ENCODE peak calls at places on chromosomes 11 and 22, in ten cellular contexts. F is right atrium auricular region, G is transverse colon, V is pancreas, S is AG04449, O is AG10803, J is upper lobe of right lung, W is psoas muscle, C is neural progenitor cell, Z is fibroblast of the aortic adventitia. D is an unnamed sample.

GRCh38 chr11:75894036-75894585 is 79.1 kb downstream of the UVRAG start:
- DNase-seq in O (no peak), V (no peak), Z (no peak), J (no peak), G (no peak), W (no peak), F (no peak), S (no peak), C (no peak), D (no peak)

GRCh38 chr11:72758304-72758689 is 6.1 kb upstream of the ARAP1 start:
- DNase-seq in F (no peak), S (no peak), Z (no peak), J (no peak), O (no peak), W (no peak), V (no peak), C (no peak), G (no peak), D (no peak)

GRCh38 chr11:36711104-36711825 is 113.2 kb upstream of the RAG2 start:
- DNase-seq in G (no peak), S (no peak), J (no peak), F (no peak), Z (no peak), O (no peak), C (no peak), V (no peak), W (no peak), D (no peak)

GRCh38 chr11:57936050-57936418 is 87.6 kb upstream of the OR9Q1 start:
- DNase-seq in Z (no peak), W (no peak), S (no peak), O (no peak), C (no peak), J (no peak), V (no peak), F (no peak), G (no peak), D (no peak)

GRCh38 chr11:47400813-47401279 is 7.5 kb upstream of the SLC39A13 start:
- DNase-seq in S (no peak), Z (no peak), O (no peak), J (no peak), W (peak), C (peak), V (peak), F (no peak), G (no peak), D (no peak)

GRCh38 chr11:123231263-123231662 is 36.2 kb upstream of the CLMP start:
- DNase-seq in S (peak), V (no peak), G (no peak), F (no peak), O (peak), C (no peak), J (no peak), Z (peak), W (no peak), D (no peak)

GRCh38 chr11:32172771-32173170 is 81.9 kb downstream of the RCN1 start:
- DNase-seq in F (no peak), Z (peak), C (peak), S (no peak), G (no peak), O (peak), J (no peak), V (no peak), W (no peak), D (no peak)

GRCh38 chr11:20154381-20154780 is 5.9 kb downstream of the DBX1 start:
- DNase-seq in W (no peak), Z (peak), O (peak), F (no peak), J (no peak), C (no peak), S (peak), V (no peak), G (no peak), D (no peak)

GRCh38 chr11:15707971-15708370 is 593.2 kb downstream of the INSC start:
- DNase-seq in S (no peak), O (no peak), V (peak), C (peak), F (no peak), J (no peak), Z (peak), G (peak), W (no peak), D (no peak)

GRCh38 chr22:35435201-35435712 is 35.3 kb downstream of the MCM5 start:
- DNase-seq in G (no peak), Z (no peak), C (no peak), O (no peak), J (no peak), S (no peak), F (no peak), W (no peak), V (no peak), D (no peak)

GRCh38 chr22:35436421-35436820 is 36.5 kb downstream of the MCM5 start:
- DNase-seq in F (no peak), W (no peak), Z (no peak), J (no peak), S (no peak), O (no peak), C (no peak), V (no peak), G (no peak), D (no peak)

GRCh38 chr22:35432226-35432905 is 32.4 kb downstream of the MCM5 start:
- DNase-seq in F (no peak), G (no peak), C (no peak), V (no peak), J (no peak), S (no peak), Z (no peak), O (no peak), W (no peak), D (no peak)

GRCh38 chr22:35431483-35432205 is 31.7 kb downstream of the MCM5 start:
- DNase-seq in S (no peak), O (no peak), G (no peak), J (no peak), V (no peak), F (no peak), W (no peak), C (no peak), Z (no peak), D (no peak)

DNA sequence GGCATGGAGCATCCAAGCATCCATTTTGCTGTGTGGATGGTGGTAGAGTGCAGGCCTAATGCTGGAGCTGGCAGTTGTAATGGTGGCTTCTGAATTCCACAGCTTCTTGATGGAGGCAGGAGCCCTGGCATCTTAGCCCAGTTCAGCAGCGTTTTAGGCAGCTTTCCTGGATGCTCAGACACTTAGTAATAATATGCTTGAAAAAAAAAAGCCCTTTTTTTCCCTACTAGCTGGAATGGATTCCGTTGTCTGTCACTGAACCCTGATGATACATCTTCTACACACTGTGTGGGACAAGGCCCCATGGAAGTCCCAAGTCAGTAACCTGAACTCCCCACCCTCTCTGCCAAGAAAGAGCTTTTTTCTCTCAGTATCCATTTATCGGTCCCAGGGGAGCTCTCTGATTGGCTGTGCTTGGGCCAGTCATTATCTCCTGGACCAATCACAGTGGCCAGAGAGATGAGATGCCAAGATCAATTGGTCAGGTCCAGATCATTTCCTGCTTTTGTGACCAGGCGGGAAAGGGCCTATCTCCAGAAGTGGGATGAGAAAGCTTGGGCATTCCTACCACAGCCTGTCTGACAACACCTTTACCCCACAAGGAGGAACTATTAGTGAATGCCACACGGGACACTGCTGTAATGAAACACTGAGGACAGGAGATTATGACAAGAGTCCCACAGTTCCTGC is 34.3 kb downstream of the MCM5 start:
- DNase-seq in J (no peak), W (no peak), V (no peak), F (no peak), S (no peak), Z (no peak), C (no peak), O (no peak), G (no peak), D (no peak)
- TF ChIP-seq CTCF in J (no peak), W (no peak), V (no peak), F (no peak), S (no peak), Z (no peak), C (no peak), O (no peak), G (no peak), D (no peak)

GRCh38 chr22:46006379-46007002 is 29.5 kb upstream of the WNT7B start:
- DNase-seq in J (peak), C (peak), Z (peak), S (peak), O (peak), G (peak), V (peak), W (peak), F (peak), D (peak)

GRCh38 chr22:46008291-46008690 is 31.3 kb upstream of the WNT7B start:
- DNase-seq in S (no peak), W (peak), G (no peak), O (peak), F (no peak), V (no peak), C (no peak), J (peak), Z (peak), D (no peak)

GRCh38 chr22:46007003-46007847 is 30.3 kb upstream of the WNT7B start:
- DNase-seq in G (peak), S (no peak), O (peak), W (peak), J (peak), V (peak), Z (peak), C (no peak), F (peak), D (no peak)

GRCh38 chr22:46008836-46009596 is 32.1 kb upstream of the WNT7B start:
- DNase-seq in F (no peak), S (no peak), J (peak), W (peak), C (no peak), V (peak), Z (no peak), G (no peak), O (no peak), D (no peak)

DNA sequence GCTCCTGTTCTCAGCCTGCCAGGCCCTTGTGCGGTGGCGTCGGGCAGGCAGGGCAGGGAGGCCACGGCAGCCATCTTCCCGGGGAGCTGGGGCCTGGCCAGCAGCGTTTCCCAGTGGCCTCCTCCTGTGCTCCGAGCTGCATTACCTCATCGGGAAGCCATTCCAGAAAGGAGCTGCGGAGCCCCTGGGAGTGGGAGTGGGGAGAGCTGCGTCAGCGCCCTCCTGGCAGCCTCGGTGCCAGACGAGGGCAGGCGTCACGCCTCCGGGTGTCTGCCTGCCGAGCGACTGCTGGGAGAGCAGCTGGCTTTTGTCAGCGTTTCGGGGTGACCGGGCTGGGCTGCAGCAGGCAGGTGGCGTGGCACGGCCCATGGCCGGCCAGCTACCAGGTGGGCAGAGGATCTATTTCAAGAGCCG is 30.9 kb upstream of the WNT7B start:
- DNase-seq in C (no peak), F (peak), G (peak), W (peak), S (peak), V (no peak), O (peak), Z (peak), J (peak), D (peak)
- H3K4me3 ChIP-seq in C (no peak), F (no peak), G (no peak), W (no peak), S (no peak), V (no peak), O (peak), Z (peak), J (peak), D (peak)

GRCh38 chr22:50627914-50628542 is at the start of gene ARSA:
- DNase-seq in O (peak), J (peak), G (peak), F (peak), C (peak), W (peak), Z (peak), V (peak), S (peak), D (no peak)
- TF ChIP-seq CTCF in O (no peak), J (peak), G (peak), F (peak), C (peak), W (peak), Z (peak), V (peak), S (peak), D (peak)

GRCh38 chr11:114065094-114065493 is 5.6 kb downstream of the ZBTB16 start:
- DNase-seq in O (no peak), F (no peak), V (no peak), C (no peak), Z (no peak), J (no peak), S (no peak), W (no peak), G (no peak), D (no peak)
- H3K4me3 ChIP-seq in O (no peak), F (peak), V (no peak), C (no peak), Z (no peak), J (peak), S (no peak), W (peak), G (no peak), D (no peak)

DNA sequence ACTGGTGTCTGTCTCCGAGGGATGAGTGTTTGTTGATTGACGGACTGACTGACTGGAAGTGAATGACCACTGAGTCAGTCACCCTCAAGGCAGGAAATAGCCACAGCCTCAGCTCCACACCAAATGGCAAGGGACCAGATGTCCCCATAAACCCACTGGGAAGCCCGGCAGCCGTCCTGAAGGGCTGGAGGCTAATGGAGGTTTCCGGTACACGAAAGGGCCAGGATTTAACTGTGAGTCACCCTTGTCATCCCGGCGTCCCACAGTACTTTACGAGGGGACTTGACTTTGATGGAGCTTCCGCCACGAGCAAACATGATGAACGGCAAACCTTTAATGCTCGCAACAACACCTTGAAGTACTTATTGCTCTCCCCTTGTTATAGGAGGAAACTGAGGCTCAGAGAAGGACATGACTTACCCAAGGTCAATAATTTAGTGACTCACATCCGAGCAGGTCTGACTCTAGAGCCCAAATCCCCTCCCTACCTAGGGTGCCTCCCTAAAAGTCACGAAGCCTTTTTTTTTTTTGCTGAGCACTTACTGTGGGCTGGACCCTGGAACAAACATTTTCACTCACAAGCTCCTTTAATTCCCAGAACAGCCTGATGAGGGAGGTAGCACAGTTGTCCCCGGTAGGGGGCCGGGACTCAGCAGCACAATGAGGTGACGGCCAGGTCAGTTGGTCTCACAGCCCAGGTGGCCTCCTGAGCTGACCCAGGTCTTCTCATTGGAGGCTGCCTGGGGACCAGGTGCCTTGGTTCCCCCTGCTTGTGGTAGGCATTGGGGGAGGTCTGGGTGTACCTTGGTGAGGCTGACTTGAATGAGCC is 25.2 kb upstream of the GCAT start:
- DNase-seq in W (no peak), G (no peak), J (no peak), C (no peak), Z (no peak), O (peak), V (no peak), S (no peak), F (no peak), D (peak)
- TF ChIP-seq CTCF in W (no peak), G (no peak), J (no peak), C (no peak), Z (peak), O (peak), V (no peak), S (no peak), F (no peak), D (peak)

DNA sequence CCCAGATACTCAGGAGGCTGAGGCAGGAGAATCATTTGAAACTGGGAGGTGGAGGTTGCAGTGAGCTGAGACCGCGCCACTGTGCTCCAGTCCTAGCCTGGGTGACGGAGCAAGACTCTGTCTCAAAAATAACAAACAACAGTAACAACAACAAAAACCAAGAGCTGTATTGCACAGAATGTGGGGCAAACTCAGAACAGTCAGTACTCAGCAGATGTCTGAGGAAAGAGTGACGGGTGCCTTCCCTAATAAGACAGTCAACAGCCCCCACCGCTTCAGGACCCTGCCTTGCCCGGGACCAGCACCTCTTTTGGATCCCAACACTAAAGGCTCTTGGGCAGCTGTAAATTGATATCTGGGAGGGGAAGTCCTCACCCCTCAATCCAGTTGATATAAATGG is 40.3 kb downstream of the RIBC2 start:
- DNase-seq in Z (no peak), W (no peak), C (no peak), O (peak), F (no peak), G (no peak), S (no peak), V (no peak), J (no peak), D (no peak)
- H3K4me3 ChIP-seq in Z (no peak), W (no peak), C (no peak), O (peak), F (no peak), G (no peak), S (no peak), V (no peak), J (no peak), D (peak)

GRCh38 chr11:85945788-85946187 is 90.6 kb downstream of the CCDC83 start:
- DNase-seq in F (no peak), V (no peak), O (no peak), G (no peak), C (no peak), J (no peak), Z (no peak), W (no peak), S (no peak), D (no peak)

GRCh38 chr11:85945296-85945695 is 90.1 kb downstream of the CCDC83 start:
- DNase-seq in G (no peak), J (no peak), S (no peak), Z (no peak), W (no peak), F (no peak), C (no peak), O (no peak), V (no peak), D (no peak)

GRCh38 chr11:85947431-85948272 is 92.5 kb downstream of the CCDC83 start:
- DNase-seq in F (no peak), S (peak), C (no peak), G (no peak), W (no peak), Z (peak), V (no peak), J (no peak), O (peak), D (peak)

GRCh38 chr11:85948884-85949283 is 93.7 kb downstream of the CCDC83 start:
- DNase-seq in G (no peak), Z (no peak), V (no peak), S (no peak), C (no peak), F (no peak), J (no peak), O (no peak), W (no peak), D (no peak)

DNA sequence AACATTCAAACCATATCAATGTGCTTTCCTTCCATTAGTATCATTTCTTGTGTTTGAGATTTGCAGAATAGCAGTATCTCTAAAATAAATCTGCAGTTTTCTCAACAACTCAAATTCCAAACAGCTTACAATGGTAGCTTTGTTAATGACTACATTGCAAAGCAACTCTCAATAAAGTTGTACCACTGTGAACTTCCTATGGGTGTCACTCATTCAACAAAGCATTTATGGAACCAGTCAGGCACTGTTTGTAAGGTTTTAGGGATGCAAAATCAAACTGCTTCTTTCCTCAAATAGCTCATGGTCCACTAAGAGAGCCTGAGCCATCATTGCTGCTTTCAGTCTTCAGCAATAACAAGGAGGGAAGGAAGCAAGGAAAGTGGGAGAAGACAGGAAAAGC is 91.0 kb downstream of the CCDC83 start:
- DNase-seq in C (no peak), W (no peak), O (peak), S (no peak), V (no peak), F (no peak), Z (no peak), J (no peak), G (no peak), D (no peak)
- TF ChIP-seq CTCF in C (no peak), W (no peak), O (peak), S (no peak), V (no peak), F (no peak), Z (no peak), J (no peak), G (no peak), D (no peak)

GRCh38 chr11:83072689-83073242 is 1.1 kb upstream of the RAB30 start:
- DNase-seq in S (no peak), C (peak), Z (no peak), G (no peak), O (no peak), F (no peak), V (no peak), W (no peak), J (no peak), D (no peak)

GRCh38 chr11:83073884-83074283 is 2.2 kb upstream of the RAB30 start:
- DNase-seq in J (no peak), W (no peak), V (no peak), O (no peak), S (no peak), Z (no peak), F (no peak), C (no peak), G (no peak), D (no peak)

GRCh38 chr11:83071641-83072591 is at the start of gene RAB30:
- DNase-seq in Z (peak), F (peak), W (peak), S (peak), G (peak), V (peak), J (peak), O (peak), C (peak), D (peak)

GRCh38 chr11:83070878-83071640 is 638 bp downstream of the RAB30 start:
- DNase-seq in F (peak), S (no peak), O (peak), V (no peak), G (peak), C (peak), Z (peak), J (peak), W (peak), D (no peak)

DNA sequence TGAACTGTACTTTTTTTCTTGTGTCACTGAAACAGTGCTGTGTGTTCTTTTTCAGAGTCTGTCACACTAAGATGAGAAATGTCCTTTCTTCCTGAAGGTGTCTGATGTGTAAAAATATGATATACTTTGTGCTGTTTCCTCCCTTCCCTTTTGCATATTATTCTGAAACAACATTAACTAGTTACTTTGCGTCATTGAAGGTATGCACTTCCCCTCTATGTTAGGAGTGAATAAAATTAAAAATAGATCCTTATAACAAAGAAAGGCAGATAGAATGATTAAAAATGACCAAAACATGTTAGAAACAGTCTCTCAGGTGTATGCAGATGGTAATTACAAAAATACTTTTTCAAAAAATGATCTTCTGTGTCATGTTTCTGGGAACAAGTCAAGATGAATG is 1.6 kb upstream of the RAB30 start:
- DNase-seq in W (no peak), C (no peak), J (no peak), V (no peak), S (no peak), G (no peak), F (no peak), Z (no peak), O (no peak), D (no peak)
- H3K4me3 ChIP-seq in W (peak), C (peak), J (peak), V (peak), S (peak), G (no peak), F (peak), Z (peak), O (peak), D (peak)

D was measured in HFF-Myc.